ENCODE peak calls at places on chromosomes 12 and 14, in eight cellular contexts. W, F, A, G, Z, L, M and P are unnamed samples. For H3K36me3 and H3K4me1, the result is how much of the 10 kb centered on the place peaks cover.

GRCh38 chr12:3810540-3810939 is 57.6 kb upstream of the CRACR2A start:
- DNase-seq in W (no peak), F (no peak), A (no peak), G (no peak), Z (no peak), L (no peak), M (no peak), P (no peak)

GRCh38 chr12:121576851-121577391 is 3.9 kb downstream of the KDM2B start:
- DNase-seq in W (no peak), F (no peak), A (no peak), G (no peak), Z (no peak), L (no peak), M (peak), P (peak)

GRCh38 chr14:101761881-101762529 is 496 bp downstream of the PPP2R5C start:
- DNase-seq in W (peak), F (no peak), A (peak), G (peak), Z (peak), L (peak), M (peak), P (peak)

GRCh38 chr12:83432176-83432719 is 745.5 kb downstream of the TMTC2 start:
- DNase-seq in W (no peak), F (no peak), A (no peak), G (no peak), Z (no peak), L (no peak), M (no peak), P (no peak)

GRCh38 chr12:5889381-5890047 is 55.5 kb downstream of the ANO2 start:
- DNase-seq in W (peak), F (no peak), A (no peak), G (no peak), Z (no peak), L (no peak), M (peak), P (no peak)

GRCh38 chr12:41604830-41605229 is 416.7 kb downstream of the PDZRN4 start:
- DNase-seq in W (no peak), F (no peak), A (no peak), G (no peak), Z (no peak), L (no peak), M (no peak), P (no peak)

GRCh38 chr12:100554608-100555077 is 18.8 kb upstream of the GAS2L3 start:
- DNase-seq in W (peak), F (no peak), A (peak), G (no peak), Z (peak), L (no peak), M (peak), P (peak)

GRCh38 chr14:52244328-52244727 is 23.2 kb upstream of the PTGDR start:
- DNase-seq in W (no peak), F (no peak), A (no peak), G (no peak), Z (no peak), L (no peak), M (no peak), P (no peak)

GRCh38 chr14:76917158-76917596 is 91.0 kb downstream of the LRRC74A start:
- DNase-seq in W (peak), F (no peak), A (peak), G (no peak), Z (peak), L (no peak), M (peak), P (peak)

GRCh38 chr12:48677782-48678181 is 4.3 kb downstream of the KANSL2 start:
- DNase-seq in W (no peak), F (no peak), A (no peak), G (no peak), Z (no peak), L (no peak), M (no peak), P (no peak)

GRCh38 chr12:13595536-13596450 is 385.6 kb downstream of the GRIN2B start:
- DNase-seq in W (no peak), F (no peak), A (no peak), G (no peak), Z (no peak), L (no peak), M (no peak), P (no peak)

GRCh38 chr14:73814158-73814557 is 37.5 kb upstream of the PTGR2 start:
- DNase-seq in W (no peak), F (no peak), A (no peak), G (no peak), Z (no peak), L (no peak), M (no peak), P (no peak)

GRCh38 chr14:104081951-104082464 is 3.5 kb upstream of the ASPG start:
- DNase-seq in W (no peak), F (no peak), A (peak), G (peak), Z (no peak), L (no peak), M (no peak), P (no peak)

GRCh38 chr12:124992874-124993567 is 424 bp upstream of the BRI3BP start:
- DNase-seq in W (peak), F (no peak), A (peak), G (peak), Z (peak), L (peak), M (peak), P (peak)

GRCh38 chr12:75959506-75959905 is 72.1 kb downstream of the PHLDA1 start:
- DNase-seq in W (no peak), F (no peak), A (no peak), G (no peak), Z (no peak), L (no peak), M (peak), P (no peak)

GRCh38 chr12:24839268-24839791 is 109.6 kb downstream of the BCAT1 start:
- DNase-seq in W (no peak), F (no peak), A (no peak), G (no peak), Z (no peak), L (no peak), M (peak), P (peak)

GRCh38 chr12:31322651-31323248 is 3.2 kb downstream of the SINHCAF start:
- DNase-seq in W (no peak), F (no peak), A (peak), G (no peak), Z (peak), L (no peak), M (peak), P (peak)

GRCh38 chr14:80136358-80136757 is 74.9 kb downstream of the DIO2 start:
- DNase-seq in W (no peak), F (no peak), A (no peak), G (no peak), Z (no peak), L (no peak), M (no peak), P (no peak)

GRCh38 chr12:26631846-26632245 is 201.1 kb downstream of the ITPR2 start:
- DNase-seq in W (no peak), F (no peak), A (no peak), G (no peak), Z (peak), L (no peak), M (peak), P (no peak)

GRCh38 chr12:89552376-89552775 is 26.5 kb upstream of the POC1B start:
- DNase-seq in W (no peak), F (no peak), A (no peak), G (no peak), Z (peak), L (no peak), M (peak), P (peak)

GRCh38 chr12:46556105-46556559 is 183.6 kb upstream of the SLC38A2 start:
- DNase-seq in W (no peak), F (no peak), A (no peak), G (no peak), Z (peak), L (no peak), M (peak), P (peak)

GRCh38 chr12:10632226-10632625 is 18.8 kb upstream of the MAGOHB start:
- DNase-seq in W (no peak), F (no peak), A (no peak), G (no peak), Z (no peak), L (no peak), M (peak), P (peak)

GRCh38 chr12:115135800-115136211 is 451.8 kb upstream of the TBX3 start:
- DNase-seq in W (no peak), F (no peak), A (peak), G (no peak), Z (no peak), L (peak), M (peak), P (peak)

GRCh38 chr12:93020998-93021597 is 92.0 kb upstream of the EEA1 start:
- DNase-seq in W (peak), F (no peak), A (no peak), G (no peak), Z (no peak), L (no peak), M (no peak), P (no peak)

GRCh38 chr12:3333991-3334391 is 157.0 kb upstream of the PRMT8 start:
- DNase-seq in W (no peak), F (peak), A (no peak), G (no peak), Z (no peak), L (no peak), M (no peak), P (no peak)

GRCh38 chr12:85405781-85406522 is 125.9 kb downstream of the ALX1 start:
- DNase-seq in W (no peak), F (no peak), A (no peak), G (no peak), Z (no peak), L (no peak), M (peak), P (peak)

GRCh38 chr12:6767592-6768384 is 1.6 kb downstream of the PTMS start:
- DNase-seq in W (peak), F (no peak), A (no peak), G (no peak), Z (peak), L (peak), M (peak), P (peak)

GRCh38 chr14:69986336-69986735 is 107.1 kb downstream of the SMOC1 start:
- DNase-seq in W (no peak), F (no peak), A (no peak), G (no peak), Z (no peak), L (no peak), M (no peak), P (no peak)

GRCh38 chr14:52949711-52950409 is 990 bp downstream of the FERMT2 start:
- DNase-seq in W (no peak), F (no peak), A (peak), G (no peak), Z (peak), L (no peak), M (peak), P (peak)

GRCh38 chr14:98906123-98906995 is 365.6 kb downstream of the BCL11B start:
- DNase-seq in W (no peak), F (peak), A (no peak), G (no peak), Z (no peak), L (no peak), M (no peak), P (no peak)

GRCh38 chr14:77058785-77059184 is 30.3 kb upstream of the IRF2BPL start:
- DNase-seq in W (no peak), F (no peak), A (no peak), G (no peak), Z (no peak), L (no peak), M (no peak), P (no peak)

GRCh38 chr14:99751539-99752485 is 41.4 kb upstream of the EML1 start:
- DNase-seq in W (no peak), F (peak), A (no peak), G (peak), Z (peak), L (peak), M (peak), P (peak)

GRCh38 chr14:75561013-75561432 is 17.4 kb upstream of the FLVCR2 start:
- DNase-seq in W (peak), F (peak), A (peak), G (peak), Z (peak), L (peak), M (peak), P (peak)

GRCh38 chr12:55132816-55133215 is 6.6 kb downstream of the OR9K2 start:
- DNase-seq in W (no peak), F (no peak), A (no peak), G (no peak), Z (no peak), L (no peak), M (no peak), P (no peak)

GRCh38 chr12:111597731-111598636 is 1.1 kb downstream of the ATXN2 start:
- DNase-seq in W (peak), F (peak), A (peak), G (peak), Z (peak), L (peak), M (peak), P (peak)

GRCh38 chr12:117603316-117604113 is 242.1 kb upstream of the NOS1 start:
- DNase-seq in W (no peak), F (no peak), A (no peak), G (no peak), Z (peak), L (no peak), M (no peak), P (no peak)

GRCh38 chr12:120373683-120374082 is 4.7 kb upstream of the MSI1 start:
- DNase-seq in W (no peak), F (no peak), A (no peak), G (no peak), Z (no peak), L (no peak), M (no peak), P (no peak)

GRCh38 chr12:120377611-120378010 is 8.6 kb upstream of the MSI1 start:
- DNase-seq in W (no peak), F (no peak), A (no peak), G (no peak), Z (no peak), L (no peak), M (no peak), P (no peak)

GRCh38 chr12:120376890-120377572 is 8.1 kb upstream of the MSI1 start:
- DNase-seq in W (no peak), F (no peak), A (no peak), G (no peak), Z (no peak), L (no peak), M (no peak), P (no peak)

GRCh38 chr12:120376416-120376815 is 7.5 kb upstream of the MSI1 start:
- DNase-seq in W (no peak), F (no peak), A (no peak), G (no peak), Z (no peak), L (no peak), M (no peak), P (no peak)

GRCh38 chr12:120376009-120376408 is 7.0 kb upstream of the MSI1 start:
- DNase-seq in W (no peak), F (no peak), A (no peak), G (no peak), Z (no peak), L (no peak), M (no peak), P (no peak)
- H3K36me3 ChIP-seq in W (under half), F (under half), A (under half), G (under half), Z (under half), L (under half), M (under half), P (under half)

GRCh38 chr12:39619316-39619659 is 315 bp downstream of the ABCD2 start:
- DNase-seq in W (no peak), F (no peak), A (no peak), G (no peak), Z (no peak), L (no peak), M (no peak), P (no peak)
- H3K4me3 ChIP-seq in W (peak), F (peak), A (no peak), G (no peak), Z (no peak), L (no peak), M (peak), P (peak)

GRCh38 chr14:91413547-91414474 is 3.8 kb downstream of the CCDC88C start:
- DNase-seq in W (no peak), F (no peak), A (peak), G (peak), Z (no peak), L (no peak), M (no peak), P (no peak)

GRCh38 chr14:91415794-91416743 is 1.6 kb downstream of the CCDC88C start:
- DNase-seq in W (no peak), F (no peak), A (peak), G (no peak), Z (peak), L (no peak), M (no peak), P (no peak)

GRCh38 chr14:91412939-91413338 is 4.7 kb downstream of the CCDC88C start:
- DNase-seq in W (no peak), F (no peak), A (no peak), G (no peak), Z (no peak), L (no peak), M (no peak), P (no peak)

GRCh38 chr14:91416744-91417133 is 881 bp downstream of the CCDC88C start:
- DNase-seq in W (no peak), F (no peak), A (peak), G (no peak), Z (peak), L (no peak), M (no peak), P (no peak)

DNA sequence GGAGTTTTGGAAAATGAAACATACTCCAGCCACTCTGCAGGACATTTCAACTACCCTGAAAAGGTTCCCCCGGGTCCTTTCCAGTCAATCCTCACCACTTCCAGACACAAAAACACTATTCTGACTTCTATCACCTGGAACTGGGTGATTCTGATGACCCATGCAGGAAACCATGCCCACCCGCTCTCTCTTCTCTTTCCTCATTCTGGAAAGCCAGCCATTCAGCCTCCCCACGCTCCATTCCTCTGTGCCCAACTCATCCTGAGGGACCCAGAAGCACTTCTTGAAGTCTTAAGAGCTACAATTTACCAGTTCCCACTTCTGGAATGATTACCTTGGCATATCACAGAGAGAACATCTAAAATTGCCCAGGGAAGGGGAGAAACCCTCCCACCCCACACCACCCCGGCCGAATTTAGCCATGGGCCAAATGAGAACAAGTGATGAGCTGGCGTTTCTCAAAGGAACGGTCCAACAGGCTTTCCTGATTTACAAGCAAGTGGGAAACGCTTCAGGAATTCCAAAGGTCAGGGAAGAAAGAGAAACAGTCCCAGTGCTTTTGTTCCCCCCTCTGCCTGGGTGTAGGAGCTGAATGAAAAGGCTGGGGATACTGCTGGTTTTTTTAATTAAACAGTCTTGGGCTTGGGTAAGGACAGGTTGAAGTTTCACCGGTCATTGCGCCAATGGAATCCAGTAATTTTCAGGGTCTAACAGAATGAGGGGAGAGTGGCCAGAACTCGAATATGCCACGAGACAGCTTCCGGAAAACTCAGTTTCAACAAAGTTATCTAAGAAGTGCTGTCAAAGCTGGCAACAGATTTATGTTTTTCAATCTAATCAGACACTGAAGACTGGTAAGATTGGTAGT is 2.9 kb downstream of the CCDC88C start:
- DNase-seq in W (no peak), F (no peak), A (no peak), G (no peak), Z (no peak), L (no peak), M (no peak), P (no peak)
- H3K4me1 ChIP-seq in W (under half), F (under half), A (under half), G (under half), Z (under half), L (under half), M (under half), P (under half)

DNA sequence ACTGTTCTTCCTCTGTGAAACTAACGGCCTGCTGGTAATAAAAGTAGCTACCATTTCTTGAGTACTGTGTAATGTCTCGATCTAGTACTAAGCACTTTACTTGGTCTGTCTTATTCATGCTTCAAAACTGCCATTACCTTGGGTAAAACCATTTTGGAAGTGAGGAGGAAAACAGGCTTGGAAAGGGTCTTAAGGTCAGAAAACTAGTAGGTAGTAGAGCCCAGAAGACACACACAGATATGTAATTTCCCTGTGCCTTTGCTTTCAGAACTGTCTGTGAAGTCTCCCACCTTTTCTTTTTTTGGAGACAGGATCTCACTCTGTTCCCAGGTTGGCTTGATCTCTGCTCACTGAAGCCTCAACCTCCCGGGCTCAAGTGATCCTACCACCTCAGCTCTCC is 3.4 kb upstream of the DDX55 start:
- DNase-seq in W (no peak), F (no peak), A (no peak), G (no peak), Z (no peak), L (no peak), M (no peak), P (no peak)
- H3K36me3 ChIP-seq in W (half or more), F (under half), A (under half), G (under half), Z (under half), L (under half), M (under half), P (under half)

DNA sequence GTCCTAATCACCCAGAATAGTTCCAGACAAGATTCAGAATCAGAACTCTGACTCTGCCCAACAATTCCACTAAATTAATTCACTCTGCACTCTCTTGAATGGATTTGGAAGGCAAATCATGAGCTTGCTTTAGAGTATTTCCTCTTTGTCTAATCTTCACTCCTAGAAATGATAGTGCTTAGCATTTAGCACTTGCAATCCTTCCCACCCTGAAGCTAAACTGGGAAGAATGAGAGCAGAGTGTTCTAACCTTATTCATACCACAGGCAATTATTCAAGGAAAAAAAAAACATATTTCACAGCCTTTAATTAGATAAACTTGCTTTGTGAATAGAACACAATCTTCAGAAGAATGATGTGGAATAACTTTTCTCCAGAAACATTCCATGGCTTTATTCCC is 264.6 kb downstream of the PAWR start:
- DNase-seq in W (no peak), F (no peak), A (no peak), G (no peak), Z (no peak), L (no peak), M (peak), P (no peak)
- H3K4me3 ChIP-seq in W (no peak), F (no peak), A (no peak), G (no peak), Z (no peak), L (no peak), M (no peak), P (no peak)

GRCh38 chr12:19064713-19065112 is 64.8 kb upstream of the PLEKHA5 start:
- DNase-seq in W (no peak), F (no peak), A (no peak), G (no peak), Z (no peak), L (no peak), M (no peak), P (no peak)
- H3K4me1 ChIP-seq in W (under half), F (under half), A (under half), G (under half), Z (under half), L (under half), M (under half), P (under half)

GRCh38 chr12:113842699-113843098 is 123.4 kb downstream of the RBM19 start:
- DNase-seq in W (no peak), F (no peak), A (no peak), G (no peak), Z (no peak), L (no peak), M (no peak), P (no peak)
- H3K36me3 ChIP-seq in W (under half), F (under half), A (under half), G (under half), Z (under half), L (under half), M (under half), P (under half)